ENCODE peak calls at places on chromosomes 16 and 17, in four cellular contexts. One of them, this sample, is unnamed.

GRCh38 chr17:63274156-63274555 is 171.9 kb downstream of the CYB561 start:
- DNase-seq in HTR-8/SVneo: no peak
- DNase-seq in mesothelial cell of epicardium: no peak
- DNase-seq in posterior cingulate gyrus: no peak
- DNase-seq in this sample: no peak

GRCh38 chr17:19724501-19725420 is 8.4 kb upstream of the SLC47A2 start:
- DNase-seq in mesothelial cell of epicardium: no peak
- DNase-seq in HTR-8/SVneo: no peak
- DNase-seq in posterior cingulate gyrus: peak; percentile 15
- DNase-seq in this sample: peak; percentile 90

GRCh38 chr16:85863384-85863774 is 35.6 kb upstream of the IRF8 start:
- DNase-seq in mesothelial cell of epicardium: no peak
- DNase-seq in HTR-8/SVneo: no peak
- DNase-seq in posterior cingulate gyrus: no peak
- DNase-seq in this sample: no peak

GRCh38 chr16:88792078-88792550 is 7.1 kb upstream of the PIEZO1 start:
- DNase-seq in mesothelial cell of epicardium: no peak
- DNase-seq in posterior cingulate gyrus: no peak
- DNase-seq in HTR-8/SVneo: peak; percentile 48
- DNase-seq in this sample: no peak

GRCh38 chr17:77767148-77767547 is 191.4 kb upstream of the TNRC6C start:
- DNase-seq in mesothelial cell of epicardium: no peak
- DNase-seq in posterior cingulate gyrus: no peak
- DNase-seq in HTR-8/SVneo: no peak
- DNase-seq in this sample: no peak

GRCh38 chr17:71866095-71866494 is 254.7 kb upstream of the SOX9 start:
- DNase-seq in posterior cingulate gyrus: no peak
- DNase-seq in mesothelial cell of epicardium: no peak
- DNase-seq in HTR-8/SVneo: no peak
- DNase-seq in this sample: no peak

GRCh38 chr17:66944365-66945203 is 19.9 kb upstream of the CACNG4 start:
- DNase-seq in posterior cingulate gyrus: no peak
- DNase-seq in HTR-8/SVneo: no peak
- DNase-seq in mesothelial cell of epicardium: no peak
- DNase-seq in this sample: no peak

GRCh38 chr16:87765473-87765775 is 362 bp downstream of the KLHDC4 start:
- DNase-seq in mesothelial cell of epicardium: no peak
- DNase-seq in posterior cingulate gyrus: no peak
- DNase-seq in HTR-8/SVneo: peak; percentile 14
- DNase-seq in this sample: no peak

GRCh38 chr17:73641779-73642580 is 2.3 kb downstream of the SDK2 start:
- DNase-seq in mesothelial cell of epicardium: no peak
- DNase-seq in HTR-8/SVneo: no peak
- DNase-seq in posterior cingulate gyrus: no peak
- DNase-seq in this sample: no peak

GRCh38 chr17:4247981-4248388 is 15.8 kb downstream of the ANKFY1 start:
- DNase-seq in posterior cingulate gyrus: no peak
- DNase-seq in HTR-8/SVneo: no peak
- DNase-seq in mesothelial cell of epicardium: no peak
- DNase-seq in this sample: no peak

GRCh38 chr16:79770244-79771064 is 169.9 kb upstream of the MAF start:
- DNase-seq in HTR-8/SVneo: peak; percentile 57
- DNase-seq in posterior cingulate gyrus: peak; percentile 83
- DNase-seq in mesothelial cell of epicardium: peak; percentile 85
- DNase-seq in this sample: peak; percentile 94